ENCODE peak calls at places on chromosomes 2 and 18, in six cellular contexts. E, H, B, L, U and G are unnamed samples. For H3K27me3, the result is how much of the 10 kb centered on the place peaks cover.

GRCh38 chr2:128531856-128532255 is 213.2 kb upstream of the HS6ST1 start:
- DNase-seq in E (no peak), L (no peak), H (peak), B (no peak), U (no peak), G (no peak)

GRCh38 chr2:202718614-202719013 is 83.8 kb downstream of the FAM117B start:
- DNase-seq in E (no peak), L (no peak), B (no peak), U (peak), H (no peak), G (no peak)

GRCh38 chr2:165406053-165406628 is 63.4 kb upstream of the CSRNP3 start:
- DNase-seq in B (no peak), L (no peak), H (no peak), U (peak), E (no peak), G (no peak)

GRCh38 chr2:25617948-25618646 is 55.3 kb downstream of the DTNB start:
- DNase-seq in H (no peak), U (peak), B (peak), L (no peak), E (no peak), G (peak)

GRCh38 chr2:36352711-36353110 is 2.9 kb upstream of the CRIM1 start:
- DNase-seq in E (no peak), U (peak), L (no peak), B (no peak), H (no peak), G (no peak)

GRCh38 chr18:74234326-74235171 is 57.2 kb downstream of the CYB5A start:
- DNase-seq in U (peak), E (no peak), H (no peak), L (no peak), B (no peak), G (no peak)

GRCh38 chr2:161344737-161345136 is 36.5 kb downstream of the PSMD14 start:
- DNase-seq in H (no peak), U (no peak), B (no peak), E (no peak), L (no peak), G (no peak)

GRCh38 chr18:33560686-33561370 is 17.2 kb upstream of the ASXL3 start:
- DNase-seq in L (no peak), E (no peak), H (peak), U (peak), B (no peak), G (no peak)

GRCh38 chr2:16187517-16187887 is 247.2 kb downstream of the MYCN start:
- DNase-seq in H (no peak), B (no peak), E (no peak), U (no peak), L (no peak), G (no peak)

GRCh38 chr18:8747440-8747937 is 42.1 kb downstream of the MTCL1 start:
- DNase-seq in U (peak), L (no peak), E (no peak), H (no peak), B (no peak), G (no peak)
- H3K27ac ChIP-seq in U (peak), L (peak), E (peak), H (no peak), B (no peak), G (no peak)

GRCh38 chr2:159936471-159936870 is 125.9 kb downstream of the PLA2R1 start:
- DNase-seq in B (no peak), E (no peak), H (no peak), U (no peak), L (no peak), G (no peak)

GRCh38 chr2:159941729-159942128 is 120.7 kb downstream of the PLA2R1 start:
- DNase-seq in E (no peak), H (no peak), U (no peak), B (no peak), L (no peak), G (no peak)

GRCh38 chr2:159938375-159938774 is 124.0 kb downstream of the PLA2R1 start:
- DNase-seq in E (no peak), B (no peak), U (no peak), H (no peak), L (no peak), G (no peak)

GRCh38 chr2:159942149-159942548 is 120.3 kb downstream of the PLA2R1 start:
- DNase-seq in L (no peak), B (no peak), H (no peak), E (no peak), U (no peak), G (no peak)

DNA sequence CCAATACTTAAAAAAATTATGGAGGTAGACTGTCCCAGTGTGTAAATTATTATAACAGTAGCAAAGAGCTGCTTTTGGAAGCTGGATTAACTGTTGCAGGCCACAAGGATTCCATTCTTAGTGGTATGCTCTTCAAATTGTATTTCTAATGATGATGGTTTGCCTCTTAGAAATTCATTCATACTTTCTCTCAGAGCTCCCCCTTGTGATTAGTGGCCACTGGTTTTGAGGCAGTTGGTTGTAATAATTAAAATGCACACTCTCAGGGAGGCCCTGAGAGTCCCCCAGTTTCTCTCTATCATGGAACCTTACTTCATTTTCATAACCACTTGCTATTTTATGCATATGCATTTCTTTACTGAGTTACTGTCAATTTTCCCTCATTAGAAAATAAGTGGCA is 122.5 kb downstream of the PLA2R1 start:
- DNase-seq in L (no peak), U (peak), E (no peak), H (peak), B (no peak), G (no peak)
- TF ChIP-seq CTCF in L (no peak), U (peak), E (peak), H (peak), B (no peak), G (peak)

GRCh38 chr2:1859671-1860450 is 115.5 kb upstream of the PXDN start:
- DNase-seq in B (no peak), U (no peak), E (no peak), L (no peak), H (no peak), G (no peak)

GRCh38 chr2:1858733-1859132 is 114.4 kb upstream of the PXDN start:
- DNase-seq in H (no peak), B (no peak), E (no peak), L (no peak), U (no peak), G (no peak)

GRCh38 chr2:1862881-1863280 is 118.6 kb upstream of the PXDN start:
- DNase-seq in U (no peak), E (no peak), L (no peak), H (no peak), B (no peak), G (no peak)

GRCh38 chr2:1863386-1863785 is 119.1 kb upstream of the PXDN start:
- DNase-seq in L (no peak), E (no peak), U (no peak), B (no peak), H (no peak), G (no peak)

GRCh38 chr2:1860931-1861330 is 116.6 kb upstream of the PXDN start:
- DNase-seq in L (no peak), E (no peak), H (no peak), U (no peak), B (no peak), G (no peak)
- H3K27me3 ChIP-seq in L (under half), E (under half), H (under half), U (under half), B (under half), G (under half)

GRCh38 chr18:59628995-59629394 is 68.2 kb downstream of the CCBE1 start:
- DNase-seq in L (no peak), E (no peak), B (no peak), H (no peak), U (no peak), G (no peak)
- H3K27ac ChIP-seq in L (peak), E (no peak), B (no peak), H (no peak), U (no peak), G (no peak)

GRCh38 chr2:147483293-147483669 is 361.5 kb upstream of the ACVR2A start:
- DNase-seq in B (no peak), E (no peak), L (no peak), U (no peak), H (no peak), G (no peak)
- TF ChIP-seq CTCF in B (no peak), E (no peak), L (no peak), U (no peak), H (no peak), G (no peak)

GRCh38 chr2:44237221-44237620 is 38.1 kb upstream of the SLC3A1 start:
- DNase-seq in B (no peak), H (peak), E (no peak), U (no peak), L (no peak), G (no peak)
- H3K27me3 ChIP-seq in B (under half), H (under half), E (under half), U (under half), L (under half), G (under half)

GRCh38 chr2:237314198-237314597 is 99.8 kb downstream of the COL6A3 start:
- DNase-seq in U (no peak), B (no peak), E (no peak), L (no peak), H (no peak), G (no peak)
- H3K27ac ChIP-seq in U (peak), B (peak), E (no peak), L (peak), H (no peak), G (peak)